ENCODE peak calls at places on chromosomes 2 and 18, in six cellular contexts. One of them, this sample, is unnamed.

GRCh38 chr2:69774984-69775982 is 33.3 kb downstream of the ANXA4 start:
- DNase-seq in IMR-90: no peak
- DNase-seq in BJ: no peak
- DNase-seq in neural progenitor cell: no peak
- DNase-seq in A549: no peak
- DNase-seq in astrocyte: no peak
- DNase-seq in this sample: no peak

GRCh38 chr2:7766978-7767565 is 849.9 kb downstream of the RNF144A start:
- DNase-seq in BJ: no peak
- DNase-seq in astrocyte: no peak
- DNase-seq in A549: no peak
- DNase-seq in neural progenitor cell: no peak
- DNase-seq in IMR-90: no peak
- DNase-seq in this sample: no peak

GRCh38 chr2:179443175-179443574 is 178.5 kb upstream of the SESTD1 start:
- DNase-seq in astrocyte: no peak
- DNase-seq in neural progenitor cell: no peak
- DNase-seq in BJ: no peak
- DNase-seq in A549: no peak
- DNase-seq in IMR-90: no peak
- DNase-seq in this sample: no peak

GRCh38 chr2:216318470-216318869 is 53.8 kb downstream of the MARCHF4 start:
- DNase-seq in IMR-90: no peak
- DNase-seq in A549: no peak
- DNase-seq in BJ: no peak
- DNase-seq in astrocyte: no peak
- DNase-seq in neural progenitor cell: no peak
- DNase-seq in this sample: no peak

GRCh38 chr2:183244300-183244849 is 120.1 kb downstream of the NUP35 start:
- DNase-seq in BJ: no peak
- DNase-seq in IMR-90: no peak
- DNase-seq in astrocyte: no peak
- DNase-seq in neural progenitor cell: peak; percentile 33
- DNase-seq in A549: no peak
- DNase-seq in this sample: no peak

GRCh38 chr2:201132518-201132917 is 16.6 kb downstream of the CFLAR start:
- DNase-seq in A549: no peak
- DNase-seq in IMR-90: no peak
- DNase-seq in neural progenitor cell: no peak
- DNase-seq in astrocyte: no peak
- DNase-seq in BJ: no peak
- DNase-seq in this sample: no peak

GRCh38 chr2:54558188-54558975 is 102.3 kb downstream of the SPTBN1 start:
- DNase-seq in neural progenitor cell: peak; percentile 91
- DNase-seq in BJ: no peak
- DNase-seq in A549: peak; percentile 78
- DNase-seq in IMR-90: peak; percentile 64
- DNase-seq in astrocyte: peak; percentile 61
- DNase-seq in this sample: peak; percentile 64

GRCh38 chr2:223199531-223200506 is 147.8 kb downstream of the KCNE4 start:
- DNase-seq in astrocyte: no peak
- DNase-seq in BJ: no peak
- DNase-seq in neural progenitor cell: no peak
- DNase-seq in A549: no peak
- DNase-seq in IMR-90: no peak
- DNase-seq in this sample: no peak

GRCh38 chr2:215272918-215273317 is 38.9 kb upstream of the ATIC start:
- DNase-seq in neural progenitor cell: no peak
- DNase-seq in IMR-90: no peak
- DNase-seq in A549: no peak
- DNase-seq in astrocyte: no peak
- DNase-seq in BJ: no peak
- DNase-seq in this sample: no peak

GRCh38 chr2:215271466-215271865 is 40.4 kb upstream of the ATIC start:
- DNase-seq in IMR-90: no peak
- DNase-seq in BJ: no peak
- DNase-seq in astrocyte: no peak
- DNase-seq in A549: no peak
- DNase-seq in neural progenitor cell: peak; percentile 13
- DNase-seq in this sample: no peak

GRCh38 chr2:215270118-215270451 is 41.8 kb upstream of the ATIC start:
- DNase-seq in IMR-90: no peak
- DNase-seq in astrocyte: no peak
- DNase-seq in BJ: no peak
- DNase-seq in neural progenitor cell: no peak
- DNase-seq in A549: no peak
- DNase-seq in this sample: no peak

GRCh38 chr2:215264374-215264773 is 47.5 kb upstream of the ATIC start:
- DNase-seq in A549: no peak
- DNase-seq in BJ: no peak
- DNase-seq in astrocyte: no peak
- DNase-seq in neural progenitor cell: no peak
- DNase-seq in IMR-90: no peak
- DNase-seq in this sample: no peak

GRCh38 chr2:215269397-215270117 is 42.3 kb upstream of the ATIC start:
- DNase-seq in IMR-90: peak; percentile 80
- DNase-seq in astrocyte: peak; percentile 59
- DNase-seq in neural progenitor cell: peak; percentile 81
- DNase-seq in BJ: peak; percentile 32
- DNase-seq in A549: peak; percentile 82
- DNase-seq in this sample: peak; percentile 90
- TF ChIP-seq CTCF in IMR-90: peak; percentile 78
- TF ChIP-seq CTCF in astrocyte: peak; percentile 86
- TF ChIP-seq CTCF in neural progenitor cell: peak; percentile 95
- TF ChIP-seq CTCF in BJ: peak; percentile 77
- TF ChIP-seq CTCF in A549: peak; percentile 84
- TF ChIP-seq CTCF in this sample: peak; percentile 75

GRCh38 chr2:27442282-27442980 is at the start of gene KRTCAP3:
- DNase-seq in BJ: no peak
- DNase-seq in A549: no peak
- DNase-seq in neural progenitor cell: peak; percentile 93
- DNase-seq in astrocyte: no peak
- DNase-seq in IMR-90: no peak
- DNase-seq in this sample: no peak
- H3K4me3 ChIP-seq in BJ: no peak within 1 kb of the TSS
- H3K4me3 ChIP-seq in A549: no peak within 1 kb of the TSS
- H3K4me3 ChIP-seq in neural progenitor cell: peak within 1 kb of the TSS; percentile 57
- H3K4me3 ChIP-seq in astrocyte: no peak within 1 kb of the TSS
- H3K4me3 ChIP-seq in IMR-90: no peak within 1 kb of the TSS
- H3K4me3 ChIP-seq in this sample: no peak within 1 kb of the TSS

GRCh38 chr2:168697668-168698121 is 104.7 kb upstream of the NOSTRIN start:
- DNase-seq in A549: no peak
- DNase-seq in IMR-90: peak; percentile 30
- DNase-seq in neural progenitor cell: no peak
- DNase-seq in BJ: no peak
- DNase-seq in astrocyte: peak; percentile 29
- DNase-seq in this sample: no peak
- TF ChIP-seq CTCF in A549: no peak
- TF ChIP-seq CTCF in IMR-90: no peak
- TF ChIP-seq CTCF in neural progenitor cell: no peak
- TF ChIP-seq CTCF in BJ: peak; percentile 6
- TF ChIP-seq CTCF in astrocyte: no peak
- TF ChIP-seq CTCF in this sample: no peak

GRCh38 chr2:118854507-118855300 is 7.3 kb upstream of the EN1 start:
- DNase-seq in neural progenitor cell: peak; percentile 48
- DNase-seq in IMR-90: no peak
- DNase-seq in BJ: no peak
- DNase-seq in astrocyte: no peak
- DNase-seq in A549: no peak
- DNase-seq in this sample: no peak
- H3K4me3 ChIP-seq in neural progenitor cell: no peak overlapping the region
- H3K4me3 ChIP-seq in IMR-90: no peak overlapping the region
- H3K4me3 ChIP-seq in BJ: no peak overlapping the region
- H3K4me3 ChIP-seq in astrocyte: peak overlapping the region; percentile 41
- H3K4me3 ChIP-seq in A549: peak overlapping the region; percentile 45
- H3K4me3 ChIP-seq in this sample: no peak overlapping the region

GRCh38 chr18:48184118-48184517 is 225.1 kb downstream of the ZBTB7C start:
- DNase-seq in BJ: no peak
- DNase-seq in neural progenitor cell: no peak
- DNase-seq in A549: no peak
- DNase-seq in IMR-90: no peak
- DNase-seq in astrocyte: no peak
- DNase-seq in this sample: no peak
- TF ChIP-seq CTCF in BJ: no peak
- TF ChIP-seq CTCF in neural progenitor cell: no peak
- TF ChIP-seq CTCF in A549: no peak
- TF ChIP-seq CTCF in IMR-90: no peak
- TF ChIP-seq CTCF in astrocyte: no peak
- TF ChIP-seq CTCF in this sample: no peak

DNA sequence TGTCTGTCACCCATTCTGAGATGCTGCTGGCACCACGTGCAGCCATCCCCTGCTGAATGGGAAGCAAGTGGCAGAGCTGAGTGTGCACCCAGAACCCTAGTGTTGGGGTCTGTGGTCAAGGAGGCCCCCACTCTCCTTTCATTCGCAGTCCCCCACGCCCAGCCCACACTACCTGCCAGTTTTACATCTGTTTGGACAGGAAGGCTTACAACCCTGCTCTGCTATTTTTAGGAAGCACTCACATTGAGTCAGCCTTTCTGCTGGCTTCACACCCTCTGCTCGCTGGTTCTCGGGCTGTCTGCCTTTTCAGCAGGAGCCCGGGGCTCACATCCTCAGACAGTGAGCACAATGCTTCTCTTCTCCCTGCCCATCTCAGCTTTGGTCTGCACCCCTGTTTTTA is 10.7 kb upstream of the ADCY3 start:
- DNase-seq in IMR-90: peak; percentile 46
- DNase-seq in BJ: no peak
- DNase-seq in neural progenitor cell: no peak
- DNase-seq in astrocyte: peak; percentile 27
- DNase-seq in A549: no peak
- DNase-seq in this sample: no peak
- H3K4me3 ChIP-seq in IMR-90: no peak overlapping the region
- H3K4me3 ChIP-seq in BJ: no peak overlapping the region
- H3K4me3 ChIP-seq in neural progenitor cell: no peak overlapping the region
- H3K4me3 ChIP-seq in astrocyte: no peak overlapping the region
- H3K4me3 ChIP-seq in A549: no peak overlapping the region
- H3K4me3 ChIP-seq in this sample: no peak overlapping the region

GRCh38 chr18:77761332-77761731 is 511.7 kb downstream of the GALR1 start:
- DNase-seq in neural progenitor cell: no peak
- DNase-seq in BJ: no peak
- DNase-seq in A549: no peak
- DNase-seq in IMR-90: no peak
- DNase-seq in astrocyte: no peak
- DNase-seq in this sample: no peak

GRCh38 chr18:77763530-77763929 is 513.9 kb downstream of the GALR1 start:
- DNase-seq in astrocyte: no peak
- DNase-seq in IMR-90: no peak
- DNase-seq in neural progenitor cell: peak; percentile 18
- DNase-seq in BJ: no peak
- DNase-seq in A549: no peak
- DNase-seq in this sample: no peak

GRCh38 chr18:77766421-77766820 is 516.8 kb downstream of the GALR1 start:
- DNase-seq in neural progenitor cell: no peak
- DNase-seq in astrocyte: no peak
- DNase-seq in BJ: no peak
- DNase-seq in IMR-90: no peak
- DNase-seq in A549: no peak
- DNase-seq in this sample: no peak

GRCh38 chr18:77762632-77763031 is 513.0 kb downstream of the GALR1 start:
- DNase-seq in A549: no peak
- DNase-seq in neural progenitor cell: peak; percentile 75
- DNase-seq in BJ: no peak
- DNase-seq in astrocyte: no peak
- DNase-seq in IMR-90: no peak
- DNase-seq in this sample: no peak

DNA sequence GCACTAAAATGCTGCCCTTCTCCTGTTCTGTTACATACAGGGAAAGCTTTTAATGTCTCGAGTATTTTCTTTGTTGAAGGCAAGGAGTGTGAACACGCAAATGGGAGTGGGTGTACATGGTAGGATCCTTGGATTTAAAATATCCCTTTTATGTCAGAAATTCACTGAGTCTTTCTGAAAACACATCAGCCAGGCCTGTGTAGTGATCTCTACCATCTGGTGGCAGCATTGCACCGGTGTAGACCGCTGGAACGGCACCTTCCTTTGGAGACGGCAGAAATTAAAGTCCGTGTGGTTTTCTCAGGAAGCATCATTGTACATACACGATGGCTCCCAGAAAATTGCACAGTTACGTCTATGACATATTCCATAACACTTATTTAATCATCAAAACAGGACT is 515.8 kb downstream of the GALR1 start:
- DNase-seq in astrocyte: no peak
- DNase-seq in A549: peak; percentile 35
- DNase-seq in neural progenitor cell: peak; percentile 81
- DNase-seq in BJ: no peak
- DNase-seq in IMR-90: no peak
- DNase-seq in this sample: no peak
- TF ChIP-seq CTCF in astrocyte: peak; percentile 24
- TF ChIP-seq CTCF in A549: peak; percentile 42
- TF ChIP-seq CTCF in neural progenitor cell: peak; percentile 79
- TF ChIP-seq CTCF in BJ: no peak
- TF ChIP-seq CTCF in IMR-90: no peak
- TF ChIP-seq CTCF in this sample: no peak

This sample was measured in fibroblast of pulmonary artery.